ENCODE peak calls at places on chromosomes 13 and 19, in four cellular contexts. D, N, X and E are unnamed samples.

GRCh38 chr19:44668985-44669764 is 2.1 kb upstream of the CEACAM19 start:
- DNase-seq in N (no peak), D (no peak), X (no peak), E (no peak)

GRCh38 chr13:73625562-73626339 is 508.5 kb downstream of the KLF12 start:
- DNase-seq in N (no peak), D (no peak), X (no peak), E (no peak)

GRCh38 chr13:68692049-68692448 is 1415.6 kb upstream of the ATXN8OS start:
- DNase-seq in N (no peak), D (no peak), X (no peak), E (no peak)

GRCh38 chr19:15445227-15445605 is 4.5 kb downstream of the WIZ start:
- DNase-seq in N (no peak), X (no peak), D (no peak), E (no peak)

GRCh38 chr13:102400619-102401125 is 1.2 kb downstream of the FGF14 start:
- DNase-seq in N (peak; percentile 11), D (no peak), X (no peak), E (no peak)

GRCh38 chr19:49678970-49679831 is 2.1 kb downstream of the PRMT1 start:
- DNase-seq in N (no peak), X (no peak), D (no peak), E (no peak)

GRCh38 chr19:7792286-7792685 is 29.2 kb downstream of the CLEC4M start:
- DNase-seq in N (peak; percentile 17), D (no peak), X (no peak), E (no peak)

GRCh38 chr19:2454199-2454961 is 2.4 kb downstream of the LMNB2 start:
- DNase-seq in D (no peak), N (no peak), X (no peak), E (no peak)

GRCh38 chr13:101178394-101178793 is 237.9 kb downstream of the NALCN start:
- DNase-seq in D (no peak), N (no peak), X (peak; percentile 20), E (no peak)

GRCh38 chr13:94494021-94494420 is 14.5 kb upstream of the DCT start:
- DNase-seq in X (no peak), D (no peak), N (no peak), E (no peak)

GRCh38 chr13:49952168-49952567 is 16.0 kb upstream of the SPRYD7 start:
- DNase-seq in N (no peak), X (no peak), D (no peak), E (no peak)

GRCh38 chr19:33063356-33064116 is 1.2 kb downstream of the RHPN2 start:
- DNase-seq in D (peak; percentile 13), N (no peak), X (no peak), E (no peak)

GRCh38 chr19:32928806-32929205 is 43.0 kb downstream of the CEP89 start:
- DNase-seq in D (no peak), X (no peak), N (no peak), E (no peak)

GRCh38 chr13:30905932-30906383 is at the start of gene MEDAG:
- DNase-seq in X (no peak), N (no peak), D (peak; percentile 66), E (no peak)

GRCh38 chr19:2087621-2088100 is 8.5 kb downstream of the MOB3A start:
- DNase-seq in X (no peak), D (no peak), N (no peak), E (peak; percentile 87)

GRCh38 chr13:110913322-110913721 is 1.5 kb downstream of the ANKRD10 start:
- DNase-seq in X (no peak), N (peak; percentile 49), D (no peak), E (no peak)

GRCh38 chr19:5038631-5039271 is 69.8 kb downstream of the KDM4B start:
- DNase-seq in D (peak; percentile 40), X (no peak), N (no peak), E (peak; percentile 25)

GRCh38 chr13:80979035-80979641 is 638.2 kb upstream of the SPRY2 start:
- DNase-seq in D (peak; percentile 62), X (peak; percentile 15), N (peak; percentile 42), E (peak; percentile 38)

GRCh38 chr19:51493776-51494175 is 7.8 kb downstream of the SIGLEC12 start:
- DNase-seq in X (no peak), D (no peak), N (no peak), E (peak; percentile 43)

GRCh38 chr19:43708716-43709115 is 7.2 kb upstream of the IRGC start:
- DNase-seq in D (no peak), X (no peak), N (no peak), E (no peak)

GRCh38 chr19:51786651-51787494 is 8.1 kb upstream of the FPR3 start:
- DNase-seq in N (no peak), X (no peak), D (no peak), E (no peak)

GRCh38 chr13:98508280-98509074 is 68.4 kb downstream of the STK24 start:
- DNase-seq in N (peak; percentile 60), X (peak; percentile 30), D (peak; percentile 94), E (no peak)

GRCh38 chr19:5302396-5302795 is 38.2 kb downstream of the PTPRS start:
- DNase-seq in D (no peak), X (no peak), N (no peak), E (no peak)

GRCh38 chr19:55692681-55693081 is 17.7 kb downstream of the EPN1 start:
- DNase-seq in N (no peak), X (no peak), D (no peak), E (no peak)

GRCh38 chr13:24627090-24627714 is 53.0 kb upstream of the ATP12A start:
- DNase-seq in D (peak; percentile 29), X (no peak), N (no peak), E (no peak)
- TF ChIP-seq CTCF in D (peak; percentile 73), X (peak; percentile 54), N (peak; percentile 81), E (no peak)

DNA sequence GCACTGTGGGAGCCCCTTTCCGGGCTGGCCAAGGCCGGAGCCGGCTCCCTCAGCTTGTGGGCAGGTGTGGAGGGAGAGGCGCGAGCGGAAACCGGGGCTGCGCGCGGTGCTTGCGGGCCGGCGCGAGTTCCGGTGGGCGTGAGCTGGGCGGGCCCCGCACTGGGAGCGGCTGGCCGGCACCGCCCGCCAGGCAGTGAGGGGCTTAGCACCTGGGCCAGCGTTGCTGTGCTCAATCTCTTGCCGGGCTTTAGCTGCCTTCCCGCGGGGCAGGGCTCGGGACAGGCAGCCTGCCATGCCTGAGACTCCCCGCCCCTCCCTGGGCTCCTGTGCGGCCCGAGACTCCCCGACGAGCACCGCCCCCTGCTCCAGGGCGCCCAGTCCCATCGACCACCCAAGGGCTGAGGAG is 405.2 kb upstream of the PRR20A start:
- DNase-seq in N (no peak), X (no peak), D (no peak), E (no peak)
- H3K4me3 ChIP-seq in N (no peak overlapping the region), X (no peak overlapping the region), D (no peak overlapping the region), E (no peak overlapping the region)

GRCh38 chr13:75383064-75383715 is 98.8 kb downstream of the TBC1D4 start:
- DNase-seq in D (no peak), X (no peak), N (no peak), E (no peak)

GRCh38 chr13:75385708-75386083 is 96.3 kb downstream of the TBC1D4 start:
- DNase-seq in D (no peak), X (no peak), N (no peak), E (no peak)

GRCh38 chr13:75390229-75390628 is 91.7 kb downstream of the TBC1D4 start:
- DNase-seq in X (no peak), D (no peak), N (no peak), E (no peak)

GRCh38 chr13:75384881-75385707 is 96.9 kb downstream of the TBC1D4 start:
- DNase-seq in D (no peak), X (no peak), N (no peak), E (no peak)
- TF ChIP-seq CTCF in D (no peak), X (no peak), N (no peak), E (no peak)

GRCh38 chr19:58060231-58060630 is 1.1 kb downstream of the ZNF135 start:
- DNase-seq in X (no peak), D (no peak), N (no peak), E (no peak)

GRCh38 chr19:58058428-58058827 is 654 bp upstream of the ZNF135 start:
- DNase-seq in D (no peak), X (no peak), N (no peak), E (no peak)

GRCh38 chr19:58056861-58057260 is 2.2 kb upstream of the ZNF135 start:
- DNase-seq in D (no peak), X (no peak), N (no peak), E (no peak)

GRCh38 chr19:58059003-58059671 is at the start of gene ZNF135:
- DNase-seq in X (peak; percentile 18), D (peak; percentile 77), N (peak; percentile 6), E (no peak)

GRCh38 chr19:58059681-58060080 is 599 bp downstream of the ZNF135 start:
- DNase-seq in N (no peak), X (no peak), D (no peak), E (no peak)
- H3K4me3 ChIP-seq in N (no peak overlapping the region), X (peak overlapping the region; percentile 56), D (peak overlapping the region; percentile 59), E (no peak overlapping the region)

DNA sequence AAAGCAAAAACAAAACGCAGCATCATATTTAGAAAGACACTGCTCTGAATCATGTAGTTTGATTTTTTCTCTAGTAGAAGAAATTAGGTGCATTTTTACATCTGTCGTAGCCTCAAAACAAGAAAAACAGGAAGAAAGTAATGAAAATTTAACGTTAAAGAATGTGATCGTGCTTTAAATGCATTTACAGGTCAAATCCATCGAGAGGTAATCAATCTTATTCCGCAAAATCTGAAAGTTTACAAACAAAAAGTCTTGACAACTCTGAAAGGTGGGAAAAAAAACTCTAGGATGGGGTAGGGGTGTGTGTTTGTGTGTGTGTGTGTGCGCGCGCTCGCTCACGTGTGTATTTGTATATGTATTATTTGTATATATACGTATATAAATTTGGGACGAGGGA is 10.2 kb downstream of the POU4F1 start:
- DNase-seq in N (no peak), X (no peak), D (no peak), E (no peak)
- TF ChIP-seq CTCF in N (no peak), X (no peak), D (no peak), E (no peak)